ENCODE peak calls at places on chromosomes 7 and 10, in eight cellular contexts. One of them, this sample, is unnamed.

GRCh38 chr10:129468187-129468586 is 1.1 kb downstream of the MGMT start:
- DNase-seq in left ventricle myocardium inferior: no peak
- DNase-seq in foreskin fibroblast: no peak
- DNase-seq in GM13977: no peak
- DNase-seq in astrocyte: no peak
- DNase-seq in adrenal gland: no peak
- DNase-seq in AG09309: no peak
- DNase-seq in brain microvascular endothelial cell: no peak
- DNase-seq in this sample: no peak

GRCh38 chr7:99267530-99268360 is 4.9 kb upstream of the MYH16 start:
- DNase-seq in left ventricle myocardium inferior: no peak
- DNase-seq in foreskin fibroblast: peak; percentile 95
- DNase-seq in GM13977: no peak
- DNase-seq in astrocyte: peak; percentile 90
- DNase-seq in adrenal gland: peak; percentile 57
- DNase-seq in AG09309: peak; percentile 46
- DNase-seq in brain microvascular endothelial cell: peak; percentile 89
- DNase-seq in this sample: no peak

GRCh38 chr7:108301387-108301786 is 154.8 kb downstream of the NRCAM start:
- DNase-seq in left ventricle myocardium inferior: no peak
- DNase-seq in foreskin fibroblast: no peak
- DNase-seq in GM13977: no peak
- DNase-seq in astrocyte: no peak
- DNase-seq in adrenal gland: no peak
- DNase-seq in AG09309: no peak
- DNase-seq in brain microvascular endothelial cell: no peak
- DNase-seq in this sample: no peak

GRCh38 chr7:8597565-8597964 is 164.2 kb downstream of the NXPH1 start:
- DNase-seq in left ventricle myocardium inferior: no peak
- DNase-seq in foreskin fibroblast: no peak
- DNase-seq in GM13977: no peak
- DNase-seq in astrocyte: no peak
- DNase-seq in adrenal gland: no peak
- DNase-seq in AG09309: no peak
- DNase-seq in brain microvascular endothelial cell: no peak
- DNase-seq in this sample: no peak

GRCh38 chr10:71085689-71086438 is 126.5 kb upstream of the UNC5B start:
- DNase-seq in left ventricle myocardium inferior: no peak
- DNase-seq in foreskin fibroblast: no peak
- DNase-seq in GM13977: no peak
- DNase-seq in astrocyte: no peak
- DNase-seq in adrenal gland: no peak
- DNase-seq in AG09309: no peak
- DNase-seq in brain microvascular endothelial cell: no peak
- DNase-seq in this sample: no peak

GRCh38 chr10:7563770-7564169 is 103.0 kb downstream of the ITIH5 start:
- DNase-seq in left ventricle myocardium inferior: no peak
- DNase-seq in foreskin fibroblast: no peak
- DNase-seq in GM13977: no peak
- DNase-seq in astrocyte: no peak
- DNase-seq in adrenal gland: no peak
- DNase-seq in AG09309: no peak
- DNase-seq in brain microvascular endothelial cell: no peak
- DNase-seq in this sample: no peak

GRCh38 chr10:3764626-3765375 is 20.2 kb downstream of the KLF6 start:
- DNase-seq in left ventricle myocardium inferior: no peak
- DNase-seq in foreskin fibroblast: no peak
- DNase-seq in GM13977: no peak
- DNase-seq in astrocyte: peak; percentile 21
- DNase-seq in adrenal gland: no peak
- DNase-seq in AG09309: no peak
- DNase-seq in brain microvascular endothelial cell: no peak
- DNase-seq in this sample: no peak

GRCh38 chr10:88288621-88289059 is 294.5 kb downstream of the RNLS start:
- DNase-seq in left ventricle myocardium inferior: no peak
- DNase-seq in foreskin fibroblast: no peak
- DNase-seq in GM13977: peak; percentile 10
- DNase-seq in astrocyte: peak; percentile 47
- DNase-seq in adrenal gland: no peak
- DNase-seq in AG09309: no peak
- DNase-seq in brain microvascular endothelial cell: no peak
- DNase-seq in this sample: peak; percentile 24

GRCh38 chr10:36534471-36535002 is 590.9 kb upstream of the ANKRD30A start:
- DNase-seq in left ventricle myocardium inferior: no peak
- DNase-seq in foreskin fibroblast: peak; percentile 92
- DNase-seq in GM13977: peak; percentile 21
- DNase-seq in astrocyte: peak; percentile 78
- DNase-seq in adrenal gland: no peak
- DNase-seq in AG09309: peak; percentile 81
- DNase-seq in brain microvascular endothelial cell: peak; percentile 72
- DNase-seq in this sample: no peak

GRCh38 chr10:98170249-98171117 is 36.0 kb downstream of the R3HCC1L start:
- DNase-seq in left ventricle myocardium inferior: no peak
- DNase-seq in foreskin fibroblast: peak; percentile 66
- DNase-seq in GM13977: peak; percentile 32
- DNase-seq in astrocyte: peak; percentile 24
- DNase-seq in adrenal gland: peak; percentile 54
- DNase-seq in AG09309: no peak
- DNase-seq in brain microvascular endothelial cell: peak; percentile 38
- DNase-seq in this sample: peak; percentile 51

GRCh38 chr7:157384301-157384700 is 47.5 kb downstream of the DNAJB6 start:
- DNase-seq in left ventricle myocardium inferior: no peak
- DNase-seq in foreskin fibroblast: peak; percentile 52
- DNase-seq in GM13977: no peak
- DNase-seq in astrocyte: peak; percentile 23
- DNase-seq in adrenal gland: no peak
- DNase-seq in AG09309: no peak
- DNase-seq in brain microvascular endothelial cell: peak; percentile 34
- DNase-seq in this sample: no peak

GRCh38 chr10:96833220-96834001 is 1.3 kb downstream of the LCOR start:
- DNase-seq in left ventricle myocardium inferior: peak; percentile 24
- DNase-seq in foreskin fibroblast: peak; percentile 34
- DNase-seq in GM13977: peak; percentile 34
- DNase-seq in astrocyte: peak; percentile 45
- DNase-seq in adrenal gland: peak; percentile 26
- DNase-seq in AG09309: no peak
- DNase-seq in brain microvascular endothelial cell: no peak
- DNase-seq in this sample: no peak

GRCh38 chr10:71696635-71697326 is 22.8 kb downstream of the C10orf105 start:
- DNase-seq in left ventricle myocardium inferior: peak; percentile 68
- DNase-seq in foreskin fibroblast: peak; percentile 56
- DNase-seq in GM13977: peak; percentile 68
- DNase-seq in astrocyte: no peak
- DNase-seq in adrenal gland: peak; percentile 73
- DNase-seq in AG09309: no peak
- DNase-seq in brain microvascular endothelial cell: peak; percentile 19
- DNase-seq in this sample: peak; percentile 63

GRCh38 chr7:47314728-47315601 is 266.9 kb downstream of the TNS3 start:
- DNase-seq in left ventricle myocardium inferior: peak; percentile 54
- DNase-seq in foreskin fibroblast: peak; percentile 49
- DNase-seq in GM13977: no peak
- DNase-seq in astrocyte: peak; percentile 89
- DNase-seq in adrenal gland: peak; percentile 29
- DNase-seq in AG09309: peak; percentile 17
- DNase-seq in brain microvascular endothelial cell: peak; percentile 58
- DNase-seq in this sample: no peak

GRCh38 chr10:127939786-127940330 is 33.0 kb downstream of the PTPRE start:
- DNase-seq in left ventricle myocardium inferior: no peak
- DNase-seq in foreskin fibroblast: no peak
- DNase-seq in GM13977: no peak
- DNase-seq in astrocyte: no peak
- DNase-seq in adrenal gland: no peak
- DNase-seq in AG09309: no peak
- DNase-seq in brain microvascular endothelial cell: no peak
- DNase-seq in this sample: no peak

GRCh38 chr10:112183329-112184051 is at the start of gene GPAM:
- DNase-seq in left ventricle myocardium inferior: peak; percentile 96
- DNase-seq in foreskin fibroblast: peak; percentile 97
- DNase-seq in GM13977: peak; percentile 92
- DNase-seq in astrocyte: peak; percentile 77
- DNase-seq in adrenal gland: peak; percentile 97
- DNase-seq in AG09309: peak; percentile 80
- DNase-seq in brain microvascular endothelial cell: peak; percentile 92
- DNase-seq in this sample: peak; percentile 91

GRCh38 chr10:81065474-81065873 is 527.8 kb downstream of the SH2D4B start:
- DNase-seq in left ventricle myocardium inferior: no peak
- DNase-seq in foreskin fibroblast: no peak
- DNase-seq in GM13977: no peak
- DNase-seq in astrocyte: no peak
- DNase-seq in adrenal gland: no peak
- DNase-seq in AG09309: no peak
- DNase-seq in brain microvascular endothelial cell: no peak
- DNase-seq in this sample: no peak

GRCh38 chr7:156356551-156356950 is 284.0 kb upstream of the RNF32 start:
- DNase-seq in left ventricle myocardium inferior: no peak
- DNase-seq in foreskin fibroblast: no peak
- DNase-seq in GM13977: no peak
- DNase-seq in astrocyte: no peak
- DNase-seq in adrenal gland: no peak
- DNase-seq in AG09309: no peak
- DNase-seq in brain microvascular endothelial cell: no peak
- DNase-seq in this sample: no peak

GRCh38 chr10:114117728-114118127 is 56.3 kb downstream of the CCDC186 start:
- DNase-seq in left ventricle myocardium inferior: no peak
- DNase-seq in foreskin fibroblast: no peak
- DNase-seq in GM13977: no peak
- DNase-seq in astrocyte: no peak
- DNase-seq in adrenal gland: no peak
- DNase-seq in AG09309: no peak
- DNase-seq in brain microvascular endothelial cell: no peak
- DNase-seq in this sample: no peak

GRCh38 chr7:155203059-155203881 is 94.4 kb upstream of the INSIG1 start:
- DNase-seq in left ventricle myocardium inferior: no peak
- DNase-seq in foreskin fibroblast: no peak
- DNase-seq in GM13977: no peak
- DNase-seq in astrocyte: no peak
- DNase-seq in adrenal gland: no peak
- DNase-seq in AG09309: no peak
- DNase-seq in brain microvascular endothelial cell: no peak
- DNase-seq in this sample: no peak

GRCh38 chr7:85023066-85023687 is 163.7 kb downstream of the SEMA3D start:
- DNase-seq in left ventricle myocardium inferior: no peak
- DNase-seq in foreskin fibroblast: peak; percentile 75
- DNase-seq in GM13977: no peak
- DNase-seq in astrocyte: peak; percentile 15
- DNase-seq in adrenal gland: peak; percentile 50
- DNase-seq in AG09309: no peak
- DNase-seq in brain microvascular endothelial cell: peak; percentile 39
- DNase-seq in this sample: no peak

GRCh38 chr7:105691692-105692564 is 110.6 kb upstream of the EFCAB10 start:
- DNase-seq in left ventricle myocardium inferior: peak; percentile 34
- DNase-seq in foreskin fibroblast: peak; percentile 86
- DNase-seq in GM13977: peak; percentile 35
- DNase-seq in astrocyte: peak; percentile 66
- DNase-seq in adrenal gland: peak; percentile 69
- DNase-seq in AG09309: peak; percentile 27
- DNase-seq in brain microvascular endothelial cell: peak; percentile 75
- DNase-seq in this sample: peak; percentile 33

GRCh38 chr7:120123528-120123927 is 149.4 kb upstream of the KCND2 start:
- DNase-seq in left ventricle myocardium inferior: no peak
- DNase-seq in foreskin fibroblast: no peak
- DNase-seq in GM13977: no peak
- DNase-seq in astrocyte: no peak
- DNase-seq in adrenal gland: no peak
- DNase-seq in AG09309: no peak
- DNase-seq in brain microvascular endothelial cell: no peak
- DNase-seq in this sample: no peak

GRCh38 chr7:3592438-3593134 is 291.5 kb downstream of the SDK1 start:
- DNase-seq in left ventricle myocardium inferior: no peak
- DNase-seq in foreskin fibroblast: peak; percentile 13
- DNase-seq in GM13977: no peak
- DNase-seq in astrocyte: no peak
- DNase-seq in adrenal gland: no peak
- DNase-seq in AG09309: no peak
- DNase-seq in brain microvascular endothelial cell: no peak
- DNase-seq in this sample: no peak
- TF ChIP-seq CTCF in left ventricle myocardium inferior: no peak
- TF ChIP-seq CTCF in foreskin fibroblast: no peak
- TF ChIP-seq CTCF in GM13977: no peak
- TF ChIP-seq CTCF in astrocyte: no peak
- TF ChIP-seq CTCF in adrenal gland: no peak
- TF ChIP-seq CTCF in AG09309: no peak
- TF ChIP-seq CTCF in brain microvascular endothelial cell: no peak
- TF ChIP-seq CTCF in this sample: no peak

GRCh38 chr7:50479743-50480517 is 29.8 kb upstream of the FIGNL1 start:
- DNase-seq in left ventricle myocardium inferior: no peak
- DNase-seq in foreskin fibroblast: no peak
- DNase-seq in GM13977: no peak
- DNase-seq in astrocyte: no peak
- DNase-seq in adrenal gland: no peak
- DNase-seq in AG09309: no peak
- DNase-seq in brain microvascular endothelial cell: no peak
- DNase-seq in this sample: no peak
- TF ChIP-seq CTCF in left ventricle myocardium inferior: no peak
- TF ChIP-seq CTCF in foreskin fibroblast: no peak
- TF ChIP-seq CTCF in GM13977: no peak
- TF ChIP-seq CTCF in astrocyte: no peak
- TF ChIP-seq CTCF in adrenal gland: no peak
- TF ChIP-seq CTCF in AG09309: no peak
- TF ChIP-seq CTCF in brain microvascular endothelial cell: no peak
- TF ChIP-seq CTCF in this sample: no peak

GRCh38 chr10:23031318-23031717 is 64.1 kb upstream of the MSRB2 start:
- DNase-seq in left ventricle myocardium inferior: peak; percentile 21
- DNase-seq in foreskin fibroblast: no peak
- DNase-seq in GM13977: no peak
- DNase-seq in astrocyte: no peak
- DNase-seq in adrenal gland: no peak
- DNase-seq in AG09309: no peak
- DNase-seq in brain microvascular endothelial cell: no peak
- DNase-seq in this sample: no peak
- TF ChIP-seq CTCF in left ventricle myocardium inferior: no peak
- TF ChIP-seq CTCF in foreskin fibroblast: no peak
- TF ChIP-seq CTCF in GM13977: no peak
- TF ChIP-seq CTCF in astrocyte: no peak
- TF ChIP-seq CTCF in adrenal gland: no peak
- TF ChIP-seq CTCF in AG09309: no peak
- TF ChIP-seq CTCF in brain microvascular endothelial cell: no peak
- TF ChIP-seq CTCF in this sample: no peak

GRCh38 chr10:5545011-5545410 is 20.2 kb downstream of the CALML3 start:
- DNase-seq in left ventricle myocardium inferior: no peak
- DNase-seq in foreskin fibroblast: no peak
- DNase-seq in GM13977: no peak
- DNase-seq in astrocyte: no peak
- DNase-seq in adrenal gland: no peak
- DNase-seq in AG09309: no peak
- DNase-seq in brain microvascular endothelial cell: no peak
- DNase-seq in this sample: no peak

GRCh38 chr10:5545778-5546710 is 21.3 kb downstream of the CALML3 start:
- DNase-seq in left ventricle myocardium inferior: peak; percentile 50
- DNase-seq in foreskin fibroblast: peak; percentile 65
- DNase-seq in GM13977: no peak
- DNase-seq in astrocyte: peak; percentile 87
- DNase-seq in adrenal gland: no peak
- DNase-seq in AG09309: no peak
- DNase-seq in brain microvascular endothelial cell: peak; percentile 83
- DNase-seq in this sample: no peak

GRCh38 chr10:5543628-5544027 is 18.9 kb downstream of the CALML3 start:
- DNase-seq in left ventricle myocardium inferior: no peak
- DNase-seq in foreskin fibroblast: no peak
- DNase-seq in GM13977: no peak
- DNase-seq in astrocyte: no peak
- DNase-seq in adrenal gland: no peak
- DNase-seq in AG09309: no peak
- DNase-seq in brain microvascular endothelial cell: no peak
- DNase-seq in this sample: no peak

GRCh38 chr10:5545426-5545777 is 20.6 kb downstream of the CALML3 start:
- DNase-seq in left ventricle myocardium inferior: no peak
- DNase-seq in foreskin fibroblast: no peak
- DNase-seq in GM13977: no peak
- DNase-seq in astrocyte: no peak
- DNase-seq in adrenal gland: no peak
- DNase-seq in AG09309: no peak
- DNase-seq in brain microvascular endothelial cell: no peak
- DNase-seq in this sample: no peak

GRCh38 chr10:5544216-5544805 is 19.6 kb downstream of the CALML3 start:
- DNase-seq in left ventricle myocardium inferior: no peak
- DNase-seq in foreskin fibroblast: no peak
- DNase-seq in GM13977: no peak
- DNase-seq in astrocyte: no peak
- DNase-seq in adrenal gland: no peak
- DNase-seq in AG09309: no peak
- DNase-seq in brain microvascular endothelial cell: no peak
- DNase-seq in this sample: no peak
- TF ChIP-seq CTCF in left ventricle myocardium inferior: no peak
- TF ChIP-seq CTCF in foreskin fibroblast: no peak
- TF ChIP-seq CTCF in GM13977: no peak
- TF ChIP-seq CTCF in astrocyte: no peak
- TF ChIP-seq CTCF in adrenal gland: no peak
- TF ChIP-seq CTCF in AG09309: no peak
- TF ChIP-seq CTCF in brain microvascular endothelial cell: no peak
- TF ChIP-seq CTCF in this sample: no peak

This sample was measured in GM20000.